ENCODE peak calls at places on chromosomes 6 and 20, in ten cellular contexts. B is breast epithelium, S is testis, U is adrenal gland, D is uterus, X is IMR-90, K is Peyer's patch, A is A549, R is spleen, G is esophagus squamous epithelium. J is an unnamed sample.

GRCh38 chr6:131400054-131400781 is 172.8 kb upstream of the ARG1 start:
- DNase-seq in D (no peak), U (no peak), S (no peak), R (no peak), K (no peak), G (no peak), A (peak), B (no peak), X (peak), J (no peak)

GRCh38 chr20:54200487-54201267 is 7.2 kb upstream of the PFDN4 start:
- DNase-seq in X (no peak), B (no peak), G (no peak), D (no peak), K (no peak), S (no peak), A (no peak), U (no peak), R (no peak), J (no peak)

GRCh38 chr20:1810572-1810925 is 84.7 kb upstream of the SIRPA start:
- DNase-seq in R (no peak), U (no peak), K (no peak), A (no peak), S (no peak), D (no peak), G (no peak), B (peak), X (no peak), J (no peak)

GRCh38 chr6:147958683-147959082 is 384.0 kb upstream of the SASH1 start:
- DNase-seq in X (no peak), B (peak), R (no peak), A (no peak), U (no peak), G (no peak), D (no peak), K (no peak), S (no peak), J (no peak)

GRCh38 chr20:54475334-54476287 is at the start of gene DOK5:
- DNase-seq in G (no peak), X (peak), R (no peak), K (no peak), S (peak), A (no peak), B (no peak), D (peak), U (no peak), J (peak)

GRCh38 chr6:145547596-145548325 is 187.6 kb downstream of the EPM2A start:
- DNase-seq in D (no peak), R (no peak), S (no peak), A (no peak), K (no peak), X (no peak), G (no peak), U (no peak), B (no peak), J (no peak)

GRCh38 chr20:973785-974194 is 28.3 kb downstream of the RSPO4 start:
- DNase-seq in G (no peak), X (peak), K (no peak), S (peak), D (no peak), B (no peak), U (peak), A (peak), R (no peak), J (no peak)

GRCh38 chr20:4684837-4685413 is 36.8 kb upstream of the PRND start:
- DNase-seq in A (peak), B (no peak), K (no peak), D (peak), R (no peak), G (no peak), U (no peak), S (no peak), X (peak), J (no peak)

GRCh38 chr6:29626948-29627761 is 5.8 kb downstream of the GABBR1 start:
- DNase-seq in R (peak), A (no peak), D (peak), U (peak), X (no peak), K (no peak), B (peak), G (no peak), S (no peak), J (no peak)

GRCh38 chr6:9520417-9521151 is 894.3 kb downstream of the TFAP2A start:
- DNase-seq in B (no peak), A (peak), G (no peak), X (peak), U (no peak), K (no peak), R (no peak), D (no peak), S (no peak), J (no peak)

GRCh38 chr6:21395121-21395520 is 198.4 kb upstream of the SOX4 start:
- DNase-seq in K (no peak), D (no peak), X (peak), R (no peak), A (no peak), G (no peak), B (no peak), S (no peak), U (no peak), J (no peak)

GRCh38 chr6:161125591-161125990 is 134.0 kb downstream of the MAP3K4 start:
- DNase-seq in G (no peak), S (no peak), D (no peak), X (no peak), K (no peak), B (no peak), R (no peak), A (no peak), U (no peak), J (no peak)
- H3K27ac ChIP-seq in G (no peak), S (no peak), D (no peak), X (no peak), K (no peak), B (no peak), R (no peak), A (no peak), U (no peak), J (no peak)

GRCh38 chr6:41072836-41073202 is at the start of gene NFYA:
- DNase-seq in B (no peak), A (no peak), S (no peak), K (peak), D (no peak), G (peak), U (no peak), X (peak), R (no peak), J (no peak)
- TF ChIP-seq POLR2A in B (peak), A (no peak), S (no peak), K (no peak), D (no peak), G (no peak), U (no peak), X (no peak), R (no peak), J (no peak)

GRCh38 chr6:168318090-168318489 is 1.5 kb downstream of the DACT2 start:
- DNase-seq in G (no peak), R (no peak), B (no peak), U (no peak), S (no peak), K (no peak), A (no peak), D (no peak), X (no peak), J (no peak)
- H3K27ac ChIP-seq in G (no peak), R (no peak), B (no peak), U (no peak), S (no peak), K (no peak), A (no peak), D (no peak), X (no peak), J (peak)

GRCh38 chr20:49280463-49281058 is 2.7 kb upstream of the ZNFX1 start:
- DNase-seq in K (no peak), G (no peak), U (no peak), B (no peak), R (no peak), A (no peak), X (no peak), S (no peak), D (no peak), J (no peak)
- TF ChIP-seq POLR2A in K (no peak), G (no peak), U (no peak), B (no peak), R (no peak), A (no peak), X (no peak), S (no peak), D (no peak), J (no peak)